ENCODE peak calls at places on chromosomes 13 and 19, in six cellular contexts. M is Panc1, X is fibroblast of pulmonary artery, K is heart left ventricle, V is mesothelial cell of epicardium, D is GM13976. F is an unnamed sample.

GRCh38 chr13:36975172-36975571 is 24.0 kb downstream of the ALG5 start:
- DNase-seq in M (no peak), X (no peak), K (no peak), V (no peak), D (no peak), F (no peak)

GRCh38 chr19:30092721-30093569 is 150.9 kb downstream of the URI1 start:
- DNase-seq in M (no peak), X (no peak), K (no peak), V (peak; percentile 16), D (no peak), F (no peak)

GRCh38 chr13:44249439-44249838 is 124.2 kb upstream of the SERP2 start:
- DNase-seq in M (no peak), X (peak; percentile 77), K (peak; percentile 41), V (no peak), D (no peak), F (no peak)

GRCh38 chr19:13068064-13068807 is 34.4 kb downstream of the LYL1 start:
- DNase-seq in M (no peak), X (no peak), K (no peak), V (no peak), D (no peak), F (no peak)

GRCh38 chr13:106610511-106610910 is 42.6 kb upstream of the ARGLU1 start:
- DNase-seq in M (no peak), X (peak; percentile 31), K (no peak), V (no peak), D (no peak), F (no peak)

GRCh38 chr19:54418030-54418929 is 3.0 kb downstream of the TTYH1 start:
- DNase-seq in M (no peak), X (peak; percentile 61), K (no peak), V (no peak), D (peak; percentile 75), F (peak; percentile 36)

GRCh38 chr19:12841094-12841493 is 2.8 kb downstream of the MAST1 start:
- DNase-seq in M (no peak), X (peak; percentile 49), K (no peak), V (peak; percentile 50), D (no peak), F (no peak)

GRCh38 chr19:33390120-33390907 is 16.8 kb downstream of the CEBPG start:
- DNase-seq in M (no peak), X (peak; percentile 68), K (peak; percentile 61), V (no peak), D (peak; percentile 27), F (no peak)

GRCh38 chr19:38055655-38056521 is 148.9 kb downstream of the SIPA1L3 start:
- DNase-seq in M (no peak), X (no peak), K (no peak), V (no peak), D (no peak), F (no peak)

GRCh38 chr13:27450921-27451461 is 627 bp upstream of the MTIF3 start:
- DNase-seq in M (no peak), X (peak; percentile 49), K (peak; percentile 53), V (peak; percentile 29), D (peak; percentile 41), F (peak; percentile 42)

GRCh38 chr19:18514800-18515682 is 6.8 kb downstream of the ELL start:
- DNase-seq in M (no peak), X (peak; percentile 90), K (peak; percentile 78), V (no peak), D (no peak), F (no peak)

GRCh38 chr19:13938361-13939027 is at the start of gene PODNL1:
- DNase-seq in M (no peak), X (peak; percentile 64), K (no peak), V (no peak), D (no peak), F (no peak)

GRCh38 chr13:102191951-102192461 is 209.8 kb downstream of the FGF14 start:
- DNase-seq in M (no peak), X (peak; percentile 10), K (no peak), V (no peak), D (no peak), F (no peak)

DNA sequence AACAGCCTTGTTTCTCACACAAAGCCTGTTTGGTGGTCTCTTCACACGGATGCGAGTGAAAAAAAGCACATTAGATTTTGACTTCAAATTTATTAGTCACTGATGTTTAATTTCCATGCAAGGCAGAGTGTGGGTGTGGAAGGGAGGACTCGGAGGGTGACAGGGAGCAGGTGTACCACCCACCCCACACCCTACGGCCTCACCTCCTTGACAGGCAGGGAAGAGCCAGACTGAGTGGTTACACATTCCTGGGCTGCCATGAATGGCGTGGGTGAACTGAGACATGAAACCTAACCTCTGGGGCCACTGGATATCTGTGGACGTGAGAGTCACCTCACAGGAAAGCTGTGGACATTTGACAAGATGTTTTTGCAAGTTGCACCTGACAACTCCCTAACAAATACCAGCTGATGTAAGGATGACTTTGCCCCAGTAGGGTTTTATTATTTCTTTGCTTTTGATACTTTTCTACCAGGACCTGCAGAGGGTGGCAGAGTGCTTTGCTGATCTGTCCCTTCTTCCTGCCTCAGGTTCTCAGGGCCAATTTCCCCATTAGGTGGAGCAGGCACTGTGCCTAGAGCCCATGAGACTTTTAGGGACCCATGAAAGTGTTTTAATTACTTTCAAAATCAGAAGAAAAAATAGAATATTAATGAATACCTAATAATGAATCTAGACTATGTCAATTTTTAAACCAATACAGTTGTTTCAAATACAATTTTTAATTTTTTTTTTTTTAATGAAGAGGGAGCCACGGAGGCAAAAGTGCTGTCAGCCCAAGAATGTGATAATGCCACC is 58.2 kb upstream of the CYSLTR2 start:
- DNase-seq in M (peak; percentile 43), X (peak; percentile 92), K (peak; percentile 63), V (no peak), D (peak; percentile 31), F (peak; percentile 31)
- TF ChIP-seq CTCF in M (peak; percentile 76), X (peak; percentile 89), K (peak; percentile 62), V (peak; percentile 32), D (peak; percentile 43), F (peak; percentile 67)

DNA sequence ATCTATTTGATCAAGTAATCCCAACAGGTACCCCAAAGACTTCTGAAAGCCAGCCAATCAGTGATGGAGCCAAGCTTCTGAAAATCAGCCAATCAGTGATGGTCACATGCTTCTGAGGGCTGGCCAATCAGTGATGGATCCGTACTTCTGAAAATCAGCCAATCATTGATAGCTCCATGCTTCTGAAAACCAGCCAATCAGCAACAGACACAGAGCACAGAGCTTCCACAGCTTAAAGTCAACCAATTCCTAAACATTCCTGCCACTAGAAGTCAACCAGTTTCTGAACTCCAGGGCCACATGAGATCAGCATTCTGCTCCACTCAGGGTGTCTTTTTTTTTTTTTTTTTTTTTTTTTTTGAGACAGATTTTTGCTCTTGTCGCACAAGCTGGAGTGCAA is 8.2 kb upstream of the HSD17B14 start:
- DNase-seq in M (no peak), X (peak; percentile 60), K (no peak), V (no peak), D (no peak), F (no peak)
- TF ChIP-seq CTCF in M (no peak), X (peak; percentile 18), K (no peak), V (no peak), D (no peak), F (no peak)

GRCh38 chr19:48812094-48812929 is 1.5 kb upstream of the BCAT2 start:
- DNase-seq in M (no peak), X (peak; percentile 58), K (peak; percentile 93), V (peak; percentile 48), D (peak; percentile 97), F (no peak)
- TF ChIP-seq CTCF in M (no peak), X (no peak), K (no peak), V (no peak), D (no peak), F (no peak)

GRCh38 chr13:109785892-109786450 is 412 bp downstream of the IRS2 start:
- DNase-seq in M (no peak), X (peak; percentile 33), K (no peak), V (no peak), D (no peak), F (no peak)

GRCh38 chr13:109783447-109783814 is 3.0 kb downstream of the IRS2 start:
- DNase-seq in M (no peak), X (no peak), K (no peak), V (no peak), D (no peak), F (no peak)

GRCh38 chr13:109783815-109784589 is 2.4 kb downstream of the IRS2 start:
- DNase-seq in M (no peak), X (no peak), K (no peak), V (no peak), D (no peak), F (peak; percentile 27)

GRCh38 chr13:109785141-109785891 is 1.1 kb downstream of the IRS2 start:
- DNase-seq in M (no peak), X (peak; percentile 68), K (peak; percentile 53), V (no peak), D (no peak), F (peak; percentile 55)

DNA sequence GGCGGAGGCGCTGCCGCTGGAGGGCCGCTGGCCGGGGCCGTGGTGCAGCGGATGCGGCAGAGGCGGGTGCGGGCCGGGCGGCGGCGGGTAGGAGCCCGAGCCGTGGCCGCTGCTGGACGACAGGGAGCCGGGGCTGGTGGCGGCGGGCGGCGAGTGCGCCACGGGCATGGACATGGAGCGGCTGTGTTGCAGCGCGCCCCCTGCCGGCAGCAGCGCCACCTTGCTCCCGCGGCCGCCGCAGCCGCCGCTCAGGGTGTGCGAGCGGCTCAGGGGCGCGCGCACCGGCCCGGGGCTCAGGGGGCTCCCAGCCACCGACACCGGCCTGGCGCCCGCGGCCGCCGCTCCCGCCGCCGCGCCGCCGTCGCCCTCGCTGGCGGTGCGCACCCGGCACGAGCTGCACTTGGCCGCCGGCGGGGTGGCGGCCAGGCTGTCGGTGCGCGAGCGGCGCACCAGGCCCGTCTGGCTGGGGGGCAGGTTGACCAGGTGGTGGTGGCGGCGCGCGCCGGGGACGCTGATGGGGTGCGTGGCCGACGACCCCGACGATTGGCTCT is 1.7 kb downstream of the IRS2 start:
- DNase-seq in M (no peak), X (peak; percentile 77), K (peak; percentile 82), V (peak; percentile 75), D (no peak), F (peak; percentile 74)
- TF ChIP-seq CTCF in M (peak; percentile 77), X (no peak), K (peak; percentile 76), V (peak; percentile 53), D (peak; percentile 23), F (peak; percentile 56)

F was measured in natural killer cell.